ENCODE peak calls at places on chromosomes 13 and 19, in eight cellular contexts. W is WERI-Rb-1; O is dorsolateral prefrontal cortex; L is lower leg skin; C is adrenal gland; M is CD8-positive, alpha-beta T cell; K is right cardiac atrium; F is H1. U is an unnamed sample.

GRCh38 chr13:37868691-37869505 is 674 bp downstream of the TRPC4 start:
- DNase-seq in W (peak; percentile 3), M (no peak), C (no peak), K (no peak), F (no peak), O (no peak), L (no peak), U (no peak)

GRCh38 chr19:18432275-18433038 is 5.5 kb downstream of the ISYNA1 start:
- DNase-seq in F (no peak), M (no peak), C (no peak), W (no peak), L (no peak), K (no peak), O (no peak), U (no peak)

GRCh38 chr13:23579886-23580706 is 9.9 kb downstream of the TNFRSF19 start:
- DNase-seq in M (no peak), C (no peak), O (no peak), W (no peak), K (no peak), L (no peak), F (no peak), U (no peak)

GRCh38 chr19:480016-480855 is 16.1 kb upstream of the MADCAM1 start:
- DNase-seq in O (peak; percentile 83), K (peak; percentile 90), W (peak; percentile 85), F (no peak), L (peak; percentile 71), C (peak; percentile 81), M (peak; percentile 66), U (peak; percentile 33)

GRCh38 chr19:35266904-35267817 is 1.6 kb upstream of the USF2 start:
- DNase-seq in F (no peak), C (peak; percentile 68), M (peak; percentile 68), L (peak; percentile 57), W (peak; percentile 35), K (peak; percentile 69), O (peak; percentile 53), U (peak; percentile 11)

GRCh38 chr13:83996415-83996814 is 114.1 kb upstream of the SLITRK1 start:
- DNase-seq in O (no peak), M (no peak), F (no peak), C (no peak), L (no peak), K (peak; percentile 7), W (no peak), U (no peak)

GRCh38 chr19:33450689-33451088 is 70.9 kb downstream of the PEPD start:
- DNase-seq in F (no peak), O (no peak), W (no peak), C (no peak), M (no peak), L (no peak), K (no peak), U (no peak)

GRCh38 chr13:100394005-100394695 is 194.4 kb downstream of the GGACT start:
- DNase-seq in F (no peak), C (no peak), W (no peak), L (no peak), M (no peak), O (no peak), K (no peak), U (no peak)

GRCh38 chr13:27665333-27665732 is 43.6 kb downstream of the POLR1D start:
- DNase-seq in K (no peak), W (no peak), M (no peak), C (no peak), F (no peak), L (no peak), O (no peak), U (no peak)

GRCh38 chr19:36331353-36332228 is 47.4 kb downstream of the ZFP14 start:
- DNase-seq in K (peak; percentile 85), M (peak; percentile 55), W (peak; percentile 95), C (peak; percentile 91), L (peak; percentile 84), F (peak; percentile 93), O (peak; percentile 95), U (peak; percentile 57)

GRCh38 chr19:49691243-49692101 is 556 bp downstream of the CPT1C start:
- DNase-seq in M (no peak), C (peak; percentile 49), K (peak; percentile 78), L (no peak), O (peak; percentile 84), F (no peak), W (peak; percentile 90), U (no peak)
- H3K4me3 ChIP-seq in M (peak overlapping the region; percentile 38), C (no peak overlapping the region), K (peak overlapping the region; percentile 50), L (no peak overlapping the region), O (peak overlapping the region; percentile 78), F (peak overlapping the region; percentile 94), W (peak overlapping the region; percentile 55), U (peak overlapping the region; percentile 49)

DNA sequence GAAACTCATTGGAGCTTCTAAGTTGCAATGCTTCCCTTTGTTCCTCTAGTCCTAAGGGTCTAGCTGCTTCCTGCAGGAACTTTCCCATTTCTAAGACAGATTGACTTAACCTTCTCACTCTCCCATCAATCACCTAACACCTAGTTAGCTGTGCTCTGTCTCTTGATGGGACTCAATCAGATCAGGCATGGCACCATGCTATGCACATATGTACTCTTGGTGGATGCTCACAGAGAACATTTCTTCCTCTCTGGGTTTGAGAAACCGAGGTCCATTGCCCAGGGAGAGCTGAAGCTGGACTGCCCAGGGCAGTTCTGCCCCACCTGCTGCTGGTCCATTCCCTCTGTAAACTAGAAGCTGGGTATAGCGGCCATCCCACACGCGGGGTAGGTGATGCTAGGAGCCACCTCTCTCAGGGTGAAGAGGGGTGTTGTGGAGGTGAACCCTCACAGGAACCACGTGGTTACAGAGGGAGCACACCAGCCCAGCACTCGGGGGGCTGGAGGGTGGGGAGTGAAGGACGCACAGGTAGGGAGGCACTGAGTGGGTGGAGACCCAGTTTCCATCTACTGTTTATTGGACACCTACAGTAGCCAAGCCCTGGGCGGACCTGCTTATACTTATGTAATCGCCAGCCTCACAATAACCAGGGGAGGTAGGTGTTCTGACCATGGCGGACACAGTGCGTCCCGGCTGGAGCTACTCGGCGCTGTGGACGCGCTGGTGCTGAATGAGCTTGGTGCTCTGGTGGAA is 3.1 kb upstream of the UBE2M start:
- DNase-seq in O (no peak), F (no peak), C (no peak), K (no peak), W (no peak), L (no peak), M (peak; percentile 48), U (no peak)
- H3K4me3 ChIP-seq in O (peak overlapping the region; percentile 61), F (peak overlapping the region; percentile 55), C (no peak overlapping the region), K (no peak overlapping the region), W (no peak overlapping the region), L (no peak overlapping the region), M (peak overlapping the region; percentile 60), U (no peak overlapping the region)

DNA sequence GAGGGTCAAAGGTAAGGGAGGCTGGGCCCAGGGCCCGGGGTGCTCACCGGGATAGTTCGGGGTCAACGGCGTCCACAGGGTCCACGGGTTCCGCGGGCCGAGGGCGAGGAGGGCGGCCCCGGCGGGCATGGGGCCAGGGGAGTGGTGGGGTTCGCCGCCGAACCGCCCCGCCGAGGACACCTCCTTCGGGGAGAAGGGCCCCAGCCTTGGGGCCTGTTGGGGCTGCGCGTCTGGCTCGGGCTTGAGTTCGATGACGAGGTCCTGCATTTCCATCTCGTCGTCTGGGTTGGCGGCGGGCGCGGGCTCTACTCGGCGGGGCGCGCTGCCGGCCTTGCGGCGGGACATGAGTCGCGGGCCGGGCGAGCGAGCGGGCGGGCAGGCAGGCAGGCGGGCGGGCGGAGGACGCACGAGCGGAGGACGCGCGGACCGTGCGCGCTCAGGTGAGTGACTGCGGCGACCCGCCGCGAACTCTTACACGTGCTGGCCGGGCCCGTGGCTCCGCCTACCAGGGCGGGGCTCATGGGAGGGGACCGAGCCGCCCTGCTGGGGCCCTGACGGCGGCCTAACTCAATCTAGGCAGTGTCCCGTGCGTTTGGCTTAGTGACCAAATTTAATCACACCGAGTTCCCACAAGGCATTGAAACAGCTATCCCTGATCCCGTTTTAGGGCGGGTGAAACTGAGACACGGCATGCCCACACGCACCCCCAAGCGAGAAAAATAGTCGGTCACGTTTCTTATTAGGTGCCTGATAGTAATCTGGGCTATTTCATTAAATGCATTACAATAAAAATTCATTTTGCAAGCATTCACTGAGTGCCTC is at the start of gene ZNF296:
- DNase-seq in L (peak; percentile 74), M (peak; percentile 85), K (peak; percentile 75), O (no peak), C (peak; percentile 76), W (no peak), F (no peak), U (peak; percentile 74)
- H3K4me3 ChIP-seq in L (peak within 1 kb of the TSS; percentile 34), M (peak within 1 kb of the TSS; percentile 42), K (peak within 1 kb of the TSS; percentile 23), O (peak within 1 kb of the TSS; percentile 63), C (no peak within 1 kb of the TSS), W (no peak within 1 kb of the TSS), F (peak within 1 kb of the TSS; percentile 88), U (peak within 1 kb of the TSS; percentile 60)

DNA sequence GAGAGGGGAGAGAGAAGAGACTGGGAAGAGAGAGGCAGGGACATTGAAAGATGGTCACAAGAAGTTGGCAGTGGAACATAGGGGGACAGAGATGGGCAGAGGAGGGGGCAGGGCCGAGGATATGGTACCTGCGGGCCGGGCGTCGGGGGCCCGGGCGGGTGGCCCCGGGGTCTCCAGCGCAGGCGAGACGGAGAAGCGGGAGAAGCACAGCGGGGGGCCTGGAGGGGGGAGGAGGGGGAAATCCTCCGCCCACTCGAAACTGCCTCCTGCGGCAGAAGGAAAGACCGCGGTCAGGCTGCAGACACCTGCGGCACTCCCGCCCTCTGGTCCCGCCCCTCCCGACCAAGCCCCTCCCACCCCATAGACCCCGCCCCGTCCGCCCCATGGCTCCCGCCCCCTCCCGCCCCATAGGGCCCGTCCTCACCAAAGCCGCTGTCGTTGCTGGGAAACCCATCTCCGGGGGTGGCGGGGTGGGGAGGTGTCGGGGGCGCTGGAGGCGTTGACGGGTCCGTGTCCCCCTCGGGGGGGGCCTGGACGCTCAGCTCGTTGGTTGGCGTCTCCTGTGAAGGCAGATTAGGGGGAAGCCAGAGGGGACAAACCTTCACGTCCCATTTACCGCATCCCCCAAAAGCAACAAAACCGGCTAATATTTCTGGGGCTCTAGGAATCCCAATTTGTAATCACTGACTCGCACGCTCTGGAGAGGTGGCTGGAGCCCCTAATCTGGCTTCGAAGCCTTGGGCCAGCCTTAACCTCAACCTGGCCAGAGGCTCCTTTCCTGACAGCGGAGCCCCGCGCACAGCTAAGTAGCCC is 20.4 kb downstream of the LMTK3 start:
- DNase-seq in L (no peak), O (no peak), F (no peak), W (peak; percentile 70), K (no peak), C (no peak), M (peak; percentile 71), U (peak; percentile 75)
- H3K4me3 ChIP-seq in L (no peak overlapping the region), O (no peak overlapping the region), F (peak overlapping the region; percentile 61), W (peak overlapping the region; percentile 41), K (no peak overlapping the region), C (no peak overlapping the region), M (peak overlapping the region; percentile 16), U (no peak overlapping the region)

U was measured in CD4-positive, alpha-beta memory T cell.